ENCODE peak calls at places on chromosomes 7 and 10, in eight cellular contexts. S is AG10803, P is sigmoid colon, F is coronary artery, H is epithelial cell of esophagus, Y is IMR-90, R is HepG2, D is body of pancreas. Q is an unnamed sample.

GRCh38 chr7:150379590-150380379 is 655 bp downstream of the ZNF775 start:
- DNase-seq in S (no peak), P (peak; percentile 77), F (no peak), H (peak; percentile 22), Y (no peak), R (no peak), D (no peak), Q (no peak)

GRCh38 chr10:35236739-35237138 is 99.6 kb upstream of the CCNY start:
- DNase-seq in S (peak; percentile 21), P (no peak), F (no peak), H (peak; percentile 16), Y (peak; percentile 37), R (peak; percentile 25), D (no peak), Q (peak; percentile 32)

GRCh38 chr7:156251861-156252260 is 388.7 kb upstream of the RNF32 start:
- DNase-seq in S (no peak), P (no peak), F (no peak), H (no peak), Y (no peak), R (no peak), D (no peak), Q (no peak)

GRCh38 chr7:77327932-77328628 is 88.1 kb downstream of the GSAP start:
- DNase-seq in S (no peak), P (peak; percentile 68), F (no peak), H (no peak), Y (no peak), R (no peak), D (no peak), Q (no peak)

GRCh38 chr7:106217089-106217542 is 67.7 kb downstream of the NAMPT start:
- DNase-seq in S (peak; percentile 23), P (peak; percentile 83), F (peak; percentile 91), H (peak; percentile 51), Y (peak; percentile 42), R (no peak), D (peak; percentile 84), Q (peak; percentile 76)

GRCh38 chr10:86107131-86107530 is 259.5 kb downstream of the GRID1 start:
- DNase-seq in S (no peak), P (no peak), F (peak; percentile 62), H (no peak), Y (no peak), R (no peak), D (no peak), Q (no peak)

GRCh38 chr10:69415049-69415448 is 1.7 kb downstream of the TACR2 start:
- DNase-seq in S (no peak), P (no peak), F (no peak), H (no peak), Y (no peak), R (no peak), D (no peak), Q (no peak)

GRCh38 chr7:151115121-151115835 is 29.0 kb downstream of the AGAP3 start:
- DNase-seq in S (peak; percentile 28), P (no peak), F (no peak), H (peak; percentile 46), Y (peak; percentile 28), R (no peak), D (peak; percentile 21), Q (no peak)

GRCh38 chr10:21458496-21458895 is 67.0 kb downstream of the SKIDA1 start:
- DNase-seq in S (peak; percentile 6), P (no peak), F (no peak), H (no peak), Y (no peak), R (no peak), D (no peak), Q (no peak)

GRCh38 chr7:132321387-132321786 is 254.9 kb downstream of the PLXNA4 start:
- DNase-seq in S (peak; percentile 31), P (no peak), F (no peak), H (no peak), Y (no peak), R (no peak), D (no peak), Q (peak; percentile 20)

GRCh38 chr7:158235862-158236261 is 351.8 kb downstream of the PTPRN2 start:
- DNase-seq in S (no peak), P (no peak), F (no peak), H (no peak), Y (no peak), R (no peak), D (no peak), Q (no peak)

GRCh38 chr7:143503261-143503660 is 25.6 kb downstream of the TAS2R41 start:
- DNase-seq in S (no peak), P (no peak), F (no peak), H (no peak), Y (no peak), R (no peak), D (no peak), Q (no peak)

GRCh38 chr7:80940539-80941205 is 21.8 kb upstream of the SEMA3C start:
- DNase-seq in S (no peak), P (no peak), F (no peak), H (peak; percentile 75), Y (peak; percentile 11), R (no peak), D (no peak), Q (no peak)

GRCh38 chr7:101877882-101878591 is 60.6 kb downstream of the CUX1 start:
- DNase-seq in S (no peak), P (no peak), F (no peak), H (no peak), Y (no peak), R (no peak), D (no peak), Q (no peak)

GRCh38 chr7:90903856-90904255 is 307.7 kb downstream of the CDK14 start:
- DNase-seq in S (no peak), P (no peak), F (no peak), H (no peak), Y (no peak), R (no peak), D (no peak), Q (no peak)

GRCh38 chr10:21720090-21720489 is 186.1 kb downstream of the MLLT10 start:
- DNase-seq in S (no peak), P (no peak), F (no peak), H (peak; percentile 34), Y (peak; percentile 21), R (no peak), D (no peak), Q (no peak)

GRCh38 chr7:28885771-28886170 is 72.4 kb downstream of the TRIL start:
- DNase-seq in S (no peak), P (no peak), F (no peak), H (no peak), Y (no peak), R (no peak), D (no peak), Q (no peak)

GRCh38 chr7:72069263-72069662 is 342.9 kb downstream of the CALN1 start:
- DNase-seq in S (no peak), P (no peak), F (no peak), H (no peak), Y (no peak), R (no peak), D (no peak), Q (no peak)

GRCh38 chr7:107933386-107934013 is 42.5 kb downstream of the DLD start:
- DNase-seq in S (no peak), P (no peak), F (no peak), H (no peak), Y (no peak), R (no peak), D (no peak), Q (no peak)

GRCh38 chr7:1603346-1604211 is 33.7 kb upstream of the PSMG3 start:
- DNase-seq in S (no peak), P (no peak), F (no peak), H (no peak), Y (no peak), R (no peak), D (no peak), Q (no peak)

GRCh38 chr10:86375204-86375603 is 8.6 kb upstream of the GRID1 start:
- DNase-seq in S (no peak), P (no peak), F (peak; percentile 41), H (no peak), Y (no peak), R (no peak), D (no peak), Q (no peak)

GRCh38 chr10:112721080-112721698 is 228.9 kb upstream of the TCF7L2 start:
- DNase-seq in S (peak; percentile 58), P (no peak), F (no peak), H (peak; percentile 63), Y (peak; percentile 53), R (peak; percentile 31), D (peak; percentile 49), Q (peak; percentile 42)
- TF ChIP-seq CTCF in S (peak; percentile 84), P (peak; percentile 60), F (peak; percentile 40), H (peak; percentile 73), Y (peak; percentile 55), R (peak; percentile 56), D (peak; percentile 47), Q (peak; percentile 64)

DNA sequence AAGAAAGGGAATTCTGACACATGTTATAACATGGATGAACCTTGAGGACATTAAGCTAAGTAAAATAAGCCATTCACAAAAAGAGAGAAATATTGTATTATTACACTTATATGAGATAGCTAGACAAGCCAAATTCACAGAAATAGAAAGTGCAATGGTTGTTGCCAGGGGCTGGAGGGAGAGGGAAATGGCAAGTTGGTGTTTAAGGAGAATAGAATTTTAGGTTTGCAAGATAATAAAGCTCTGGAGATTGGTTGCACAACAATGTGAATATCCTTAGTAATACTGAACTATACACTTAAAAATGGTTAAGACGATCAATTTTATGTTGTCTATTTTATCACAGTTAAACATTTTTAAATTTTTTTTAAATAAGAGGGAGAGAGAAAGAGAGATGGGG is 25.0 kb upstream of the ADD3 start:
- DNase-seq in S (no peak), P (no peak), F (no peak), H (no peak), Y (no peak), R (no peak), D (no peak), Q (no peak)
- H3K4me3 ChIP-seq in S (no peak overlapping the region), P (no peak overlapping the region), F (no peak overlapping the region), H (no peak overlapping the region), Y (no peak overlapping the region), R (no peak overlapping the region), D (no peak overlapping the region), Q (no peak overlapping the region)

GRCh38 chr10:72164617-72165016 is 51.2 kb upstream of the ANAPC16 start:
- DNase-seq in S (peak; percentile 34), P (no peak), F (no peak), H (no peak), Y (peak; percentile 25), R (no peak), D (no peak), Q (no peak)
- TF ChIP-seq CTCF in S (no peak), P (no peak), F (no peak), H (no peak), Y (no peak), R (no peak), D (no peak), Q (no peak)

DNA sequence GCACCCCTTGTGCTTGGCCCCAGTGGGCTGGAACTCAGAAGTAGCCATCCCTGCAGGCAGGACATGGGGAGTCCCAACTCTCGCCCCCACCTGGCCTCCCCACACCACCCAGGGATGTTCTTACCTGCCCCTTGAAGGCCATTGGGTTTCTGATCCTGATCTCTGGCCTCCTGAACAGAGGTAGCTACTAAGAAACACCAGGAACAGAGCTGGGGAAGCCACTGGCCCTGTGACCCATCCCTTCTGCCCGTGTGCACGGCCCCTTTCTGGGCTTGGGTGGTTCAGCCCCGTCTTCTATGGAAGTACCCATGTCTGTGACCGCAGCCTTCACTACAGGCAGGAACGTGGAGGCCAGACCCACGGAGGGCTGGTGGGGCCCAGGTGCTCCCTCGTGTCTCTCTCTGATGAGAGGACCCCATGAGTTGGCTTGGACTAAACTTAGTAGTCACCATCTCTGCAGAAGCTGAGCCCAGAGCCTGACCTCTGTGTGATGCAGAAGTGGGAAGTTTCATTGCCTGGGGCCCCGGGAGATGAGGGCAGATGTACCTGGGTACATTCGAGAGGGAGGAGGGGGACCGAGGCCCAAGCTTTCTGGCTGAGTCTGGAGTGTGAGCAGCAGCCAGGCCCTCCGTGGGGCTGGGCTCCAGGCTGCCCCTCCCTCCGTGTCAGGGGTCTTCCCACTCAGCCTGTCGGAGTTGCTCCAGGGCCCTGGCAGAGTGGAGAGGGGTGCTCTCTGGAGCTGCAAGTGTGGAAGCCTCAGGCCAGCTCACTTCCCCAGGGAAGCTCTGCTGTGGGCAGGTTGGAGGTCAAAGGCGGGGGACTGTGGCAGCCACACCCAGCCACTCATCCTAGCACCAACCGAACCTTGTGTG is 81.0 kb downstream of the MKI67 start:
- DNase-seq in S (no peak), P (peak; percentile 49), F (no peak), H (no peak), Y (no peak), R (no peak), D (no peak), Q (no peak)
- H3K4me3 ChIP-seq in S (no peak overlapping the region), P (no peak overlapping the region), F (no peak overlapping the region), H (no peak overlapping the region), Y (no peak overlapping the region), R (no peak overlapping the region), D (no peak overlapping the region), Q (no peak overlapping the region)

Q was measured in astrocyte of the spinal cord.